ENCODE peak calls at places on chromosomes 4 and X, in nine cellular contexts. One of them, this sample, is unnamed.

GRCh38 chr4:112519689-112520597 is 4.0 kb upstream of the NEUROG2 start:
- DNase-seq in DMS153: no peak
- DNase-seq in upper lobe of right lung: no peak
- DNase-seq in AG20443: no peak
- DNase-seq in stimulated activated naive B cell treated with anti-CD40 and anti-IgM and Interleukin-4, amounts not matched to agents 10 μg/mL and 1 μg/mL and 100 μg/mL, for 72 hours: no peak
- DNase-seq in lower leg skin: no peak
- DNase-seq in posterior cingulate gyrus: no peak
- DNase-seq in naive thymus-derived CD8-positive, alpha-beta T cell: no peak
- DNase-seq in D341Med: no peak
- DNase-seq in this sample: no peak

GRCh38 chr4:10031663-10032590 is 10.6 kb upstream of the SLC2A9 start:
- DNase-seq in DMS153: no peak
- DNase-seq in upper lobe of right lung: no peak
- DNase-seq in AG20443: no peak
- DNase-seq in stimulated activated naive B cell treated with anti-CD40 and anti-IgM and Interleukin-4, amounts not matched to agents 10 μg/mL and 1 μg/mL and 100 μg/mL, for 72 hours: no peak
- DNase-seq in lower leg skin: no peak
- DNase-seq in posterior cingulate gyrus: no peak
- DNase-seq in naive thymus-derived CD8-positive, alpha-beta T cell: no peak
- DNase-seq in D341Med: no peak
- DNase-seq in this sample: no peak

GRCh38 chr4:39032218-39033085 is at the start of gene TMEM156:
- DNase-seq in DMS153: no peak
- DNase-seq in upper lobe of right lung: no peak
- DNase-seq in AG20443: no peak
- DNase-seq in stimulated activated naive B cell treated with anti-CD40 and anti-IgM and Interleukin-4, amounts not matched to agents 10 μg/mL and 1 μg/mL and 100 μg/mL, for 72 hours: no peak
- DNase-seq in lower leg skin: no peak
- DNase-seq in posterior cingulate gyrus: no peak
- DNase-seq in naive thymus-derived CD8-positive, alpha-beta T cell: no peak
- DNase-seq in D341Med: no peak
- DNase-seq in this sample: no peak

GRCh38 chr4:162201673-162202072 is 37.9 kb upstream of the FSTL5 start:
- DNase-seq in DMS153: no peak
- DNase-seq in upper lobe of right lung: no peak
- DNase-seq in AG20443: no peak
- DNase-seq in stimulated activated naive B cell treated with anti-CD40 and anti-IgM and Interleukin-4, amounts not matched to agents 10 μg/mL and 1 μg/mL and 100 μg/mL, for 72 hours: no peak
- DNase-seq in lower leg skin: no peak
- DNase-seq in posterior cingulate gyrus: no peak
- DNase-seq in naive thymus-derived CD8-positive, alpha-beta T cell: no peak
- DNase-seq in D341Med: no peak
- DNase-seq in this sample: no peak

GRCh38 chr4:176123710-176124407 is 58.2 kb downstream of the WDR17 start:
- DNase-seq in DMS153: no peak
- DNase-seq in upper lobe of right lung: no peak
- DNase-seq in AG20443: peak; percentile 27
- DNase-seq in stimulated activated naive B cell treated with anti-CD40 and anti-IgM and Interleukin-4, amounts not matched to agents 10 μg/mL and 1 μg/mL and 100 μg/mL, for 72 hours: no peak
- DNase-seq in lower leg skin: no peak
- DNase-seq in posterior cingulate gyrus: peak; percentile 36
- DNase-seq in naive thymus-derived CD8-positive, alpha-beta T cell: no peak
- DNase-seq in D341Med: peak; percentile 36
- DNase-seq in this sample: no peak

GRCh38 chr4:56655627-56656345 is 25.3 kb downstream of the HOPX start:
- DNase-seq in DMS153: no peak
- DNase-seq in upper lobe of right lung: no peak
- DNase-seq in AG20443: peak; percentile 36
- DNase-seq in stimulated activated naive B cell treated with anti-CD40 and anti-IgM and Interleukin-4, amounts not matched to agents 10 μg/mL and 1 μg/mL and 100 μg/mL, for 72 hours: peak; percentile 5
- DNase-seq in lower leg skin: no peak
- DNase-seq in posterior cingulate gyrus: peak; percentile 19
- DNase-seq in naive thymus-derived CD8-positive, alpha-beta T cell: peak; percentile 19
- DNase-seq in D341Med: peak; percentile 77
- DNase-seq in this sample: no peak

GRCh38 chr4:78481180-78481579 is 70.4 kb upstream of the ANXA3 start:
- DNase-seq in DMS153: no peak
- DNase-seq in upper lobe of right lung: no peak
- DNase-seq in AG20443: peak; percentile 76
- DNase-seq in stimulated activated naive B cell treated with anti-CD40 and anti-IgM and Interleukin-4, amounts not matched to agents 10 μg/mL and 1 μg/mL and 100 μg/mL, for 72 hours: no peak
- DNase-seq in lower leg skin: peak; percentile 47
- DNase-seq in posterior cingulate gyrus: no peak
- DNase-seq in naive thymus-derived CD8-positive, alpha-beta T cell: no peak
- DNase-seq in D341Med: no peak
- DNase-seq in this sample: no peak

GRCh38 chrX:30957753-30958152 is 68.7 kb upstream of the TAB3 start:
- DNase-seq in DMS153: no peak
- DNase-seq in upper lobe of right lung: no peak
- DNase-seq in AG20443: peak; percentile 64
- DNase-seq in stimulated activated naive B cell treated with anti-CD40 and anti-IgM and Interleukin-4, amounts not matched to agents 10 μg/mL and 1 μg/mL and 100 μg/mL, for 72 hours: no peak
- DNase-seq in lower leg skin: peak; percentile 14
- DNase-seq in posterior cingulate gyrus: no peak
- DNase-seq in naive thymus-derived CD8-positive, alpha-beta T cell: no peak
- DNase-seq in D341Med: no peak
- DNase-seq in this sample: no peak

GRCh38 chr4:13559414-13559813 is 15.1 kb upstream of the NKX3-2 start:
- DNase-seq in DMS153: no peak
- DNase-seq in upper lobe of right lung: no peak
- DNase-seq in AG20443: peak; percentile 63
- DNase-seq in stimulated activated naive B cell treated with anti-CD40 and anti-IgM and Interleukin-4, amounts not matched to agents 10 μg/mL and 1 μg/mL and 100 μg/mL, for 72 hours: no peak
- DNase-seq in lower leg skin: no peak
- DNase-seq in posterior cingulate gyrus: no peak
- DNase-seq in naive thymus-derived CD8-positive, alpha-beta T cell: no peak
- DNase-seq in D341Med: no peak
- DNase-seq in this sample: no peak

GRCh38 chrX:133677123-133678063 is 262.1 kb upstream of the GPC4 start:
- DNase-seq in DMS153: no peak
- DNase-seq in upper lobe of right lung: no peak
- DNase-seq in AG20443: no peak
- DNase-seq in stimulated activated naive B cell treated with anti-CD40 and anti-IgM and Interleukin-4, amounts not matched to agents 10 μg/mL and 1 μg/mL and 100 μg/mL, for 72 hours: no peak
- DNase-seq in lower leg skin: no peak
- DNase-seq in posterior cingulate gyrus: no peak
- DNase-seq in naive thymus-derived CD8-positive, alpha-beta T cell: no peak
- DNase-seq in D341Med: no peak
- DNase-seq in this sample: no peak

GRCh38 chr4:17398035-17398434 is 113.9 kb downstream of the QDPR start:
- DNase-seq in DMS153: no peak
- DNase-seq in upper lobe of right lung: no peak
- DNase-seq in AG20443: no peak
- DNase-seq in stimulated activated naive B cell treated with anti-CD40 and anti-IgM and Interleukin-4, amounts not matched to agents 10 μg/mL and 1 μg/mL and 100 μg/mL, for 72 hours: no peak
- DNase-seq in lower leg skin: no peak
- DNase-seq in posterior cingulate gyrus: no peak
- DNase-seq in naive thymus-derived CD8-positive, alpha-beta T cell: no peak
- DNase-seq in D341Med: no peak
- DNase-seq in this sample: no peak

GRCh38 chr4:89049853-89050252 is 7.1 kb downstream of the FAM13A start:
- DNase-seq in DMS153: no peak
- DNase-seq in upper lobe of right lung: no peak
- DNase-seq in AG20443: no peak
- DNase-seq in stimulated activated naive B cell treated with anti-CD40 and anti-IgM and Interleukin-4, amounts not matched to agents 10 μg/mL and 1 μg/mL and 100 μg/mL, for 72 hours: no peak
- DNase-seq in lower leg skin: no peak
- DNase-seq in posterior cingulate gyrus: no peak
- DNase-seq in naive thymus-derived CD8-positive, alpha-beta T cell: no peak
- DNase-seq in D341Med: no peak
- DNase-seq in this sample: no peak

This sample was measured in stimulated activated effector memory CD8-positive, alpha-beta T cell treated with anti-CD3 and anti-CD28 coated beads, Interleukin-12 subunit alpha, Interleukin-12 subunit beta, amount 100 ng/mL, for 72 hours.